ENCODE peak calls at places on chromosomes 4 and X, in ten cellular contexts. One of them, this sample, is unnamed. For H3K36me3, the result is how much of the 10 kb centered on the place peaks cover.

GRCh38 chr4:94757192-94758140 is at the start of gene BMPR1B:
- DNase-seq in IMR-90: peak
- DNase-seq in BJ: no peak
- DNase-seq in esophagus squamous epithelium: no peak
- DNase-seq in lung: no peak
- DNase-seq in testis: peak
- DNase-seq in neural progenitor cell: peak
- DNase-seq in prostate gland: peak
- DNase-seq in upper lobe of left lung: peak
- DNase-seq in cardiac muscle cell: peak
- DNase-seq in this sample: peak

GRCh38 chrX:37405954-37406353 is 56.8 kb downstream of the PRRG1 start:
- DNase-seq in IMR-90: peak
- DNase-seq in prostate gland: no peak
- DNase-seq in upper lobe of left lung: no peak
- DNase-seq in lung: no peak
- DNase-seq in testis: no peak
- DNase-seq in BJ: no peak
- DNase-seq in esophagus squamous epithelium: no peak
- DNase-seq in cardiac muscle cell: peak
- DNase-seq in neural progenitor cell: no peak
- DNase-seq in this sample: no peak

GRCh38 chr4:98946359-98946758 is 17.4 kb upstream of the EIF4E start:
- DNase-seq in esophagus squamous epithelium: no peak
- DNase-seq in neural progenitor cell: no peak
- DNase-seq in IMR-90: no peak
- DNase-seq in prostate gland: no peak
- DNase-seq in cardiac muscle cell: no peak
- DNase-seq in lung: no peak
- DNase-seq in testis: no peak
- DNase-seq in upper lobe of left lung: no peak
- DNase-seq in BJ: no peak
- DNase-seq in this sample: no peak

GRCh38 chrX:37802028-37802427 is 22.2 kb downstream of the CYBB start:
- DNase-seq in esophagus squamous epithelium: no peak
- DNase-seq in cardiac muscle cell: no peak
- DNase-seq in prostate gland: no peak
- DNase-seq in neural progenitor cell: no peak
- DNase-seq in BJ: no peak
- DNase-seq in testis: no peak
- DNase-seq in upper lobe of left lung: no peak
- DNase-seq in lung: no peak
- DNase-seq in IMR-90: no peak
- DNase-seq in this sample: no peak

GRCh38 chrX:16033336-16033735 is 90.0 kb upstream of the GRPR start:
- DNase-seq in IMR-90: peak
- DNase-seq in upper lobe of left lung: no peak
- DNase-seq in cardiac muscle cell: no peak
- DNase-seq in prostate gland: no peak
- DNase-seq in lung: no peak
- DNase-seq in neural progenitor cell: no peak
- DNase-seq in esophagus squamous epithelium: no peak
- DNase-seq in BJ: no peak
- DNase-seq in testis: no peak
- DNase-seq in this sample: no peak

GRCh38 chrX:108225456-108225730 is 133.8 kb downstream of the ATG4A start:
- DNase-seq in testis: no peak
- DNase-seq in lung: no peak
- DNase-seq in prostate gland: no peak
- DNase-seq in IMR-90: no peak
- DNase-seq in upper lobe of left lung: no peak
- DNase-seq in esophagus squamous epithelium: no peak
- DNase-seq in cardiac muscle cell: no peak
- DNase-seq in BJ: no peak
- DNase-seq in neural progenitor cell: no peak
- DNase-seq in this sample: no peak

GRCh38 chr4:119841361-119841760 is 212.8 kb upstream of the PDE5A start:
- DNase-seq in esophagus squamous epithelium: no peak
- DNase-seq in lung: no peak
- DNase-seq in prostate gland: no peak
- DNase-seq in IMR-90: peak
- DNase-seq in upper lobe of left lung: no peak
- DNase-seq in cardiac muscle cell: no peak
- DNase-seq in neural progenitor cell: no peak
- DNase-seq in testis: no peak
- DNase-seq in BJ: no peak
- DNase-seq in this sample: no peak

GRCh38 chr4:78809928-78810835 is 34.0 kb downstream of the BMP2K start:
- DNase-seq in esophagus squamous epithelium: no peak
- DNase-seq in neural progenitor cell: no peak
- DNase-seq in BJ: no peak
- DNase-seq in upper lobe of left lung: no peak
- DNase-seq in IMR-90: no peak
- DNase-seq in lung: no peak
- DNase-seq in prostate gland: no peak
- DNase-seq in testis: no peak
- DNase-seq in cardiac muscle cell: no peak
- DNase-seq in this sample: no peak

GRCh38 chrX:71941145-71941544 is 30.5 kb downstream of the NHSL2 start:
- DNase-seq in neural progenitor cell: no peak
- DNase-seq in prostate gland: no peak
- DNase-seq in esophagus squamous epithelium: no peak
- DNase-seq in testis: no peak
- DNase-seq in upper lobe of left lung: no peak
- DNase-seq in cardiac muscle cell: no peak
- DNase-seq in lung: no peak
- DNase-seq in BJ: no peak
- DNase-seq in IMR-90: peak
- DNase-seq in this sample: no peak

DNA sequence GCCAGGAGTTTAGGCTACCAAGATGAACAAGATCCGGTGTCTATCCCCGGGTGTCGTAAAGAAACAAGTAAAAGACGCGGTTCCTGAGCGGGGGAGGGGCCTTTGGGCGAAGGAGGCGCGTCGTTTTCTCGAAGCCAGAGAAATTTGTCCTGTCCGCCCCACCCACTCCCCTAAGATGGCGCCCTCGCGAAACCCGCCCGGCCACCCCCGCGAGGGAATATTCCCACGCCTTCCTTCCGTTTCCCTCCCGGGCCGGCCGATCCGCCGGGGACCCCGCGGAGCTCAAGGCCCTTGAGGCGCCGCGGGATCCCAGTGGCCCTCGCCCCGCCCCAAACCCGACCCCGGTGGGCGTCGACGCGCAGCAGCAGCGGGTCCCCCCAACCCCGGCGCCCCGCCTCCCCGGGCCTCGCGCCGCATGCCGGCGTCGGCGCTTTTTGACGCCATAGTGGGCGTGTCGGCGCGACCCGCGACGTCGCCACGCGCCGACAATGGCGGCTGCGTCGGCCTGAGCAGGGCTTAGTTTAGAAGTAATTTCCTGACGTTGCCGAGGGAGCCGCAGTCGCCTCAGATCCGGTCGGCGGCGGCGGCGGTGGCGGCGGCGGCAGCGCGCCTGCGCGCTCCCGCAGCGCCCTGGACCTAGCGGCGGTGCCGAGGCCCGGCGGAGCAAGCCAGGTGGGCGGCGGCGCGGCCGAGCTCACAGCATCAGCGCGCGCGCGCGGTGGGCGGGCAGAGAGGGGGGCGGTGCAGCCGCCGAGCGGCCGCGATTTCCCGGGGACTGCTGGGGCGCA is 430 bp upstream of the HTATSF1 start:
- DNase-seq in IMR-90: peak
- DNase-seq in esophagus squamous epithelium: peak
- DNase-seq in neural progenitor cell: peak
- DNase-seq in testis: peak
- DNase-seq in cardiac muscle cell: peak
- DNase-seq in BJ: peak
- DNase-seq in lung: peak
- DNase-seq in prostate gland: peak
- DNase-seq in upper lobe of left lung: peak
- DNase-seq in this sample: peak
- H3K4me3 ChIP-seq in IMR-90: peak
- H3K4me3 ChIP-seq in esophagus squamous epithelium: peak
- H3K4me3 ChIP-seq in neural progenitor cell: peak
- H3K4me3 ChIP-seq in testis: peak
- H3K4me3 ChIP-seq in cardiac muscle cell: peak
- H3K4me3 ChIP-seq in BJ: peak
- H3K4me3 ChIP-seq in lung: peak
- H3K4me3 ChIP-seq in prostate gland: peak
- H3K4me3 ChIP-seq in upper lobe of left lung: peak
- H3K4me3 ChIP-seq in this sample: peak

GRCh38 chrX:295136-295535 is 14.0 kb downstream of the PLCXD1 start:
- DNase-seq in upper lobe of left lung: peak
- DNase-seq in cardiac muscle cell: no peak
- DNase-seq in neural progenitor cell: no peak
- DNase-seq in IMR-90: no peak
- DNase-seq in testis: no peak
- DNase-seq in esophagus squamous epithelium: no peak
- DNase-seq in BJ: no peak
- DNase-seq in prostate gland: no peak
- DNase-seq in lung: no peak
- DNase-seq in this sample: no peak

GRCh38 chrX:292900-293897 is 12.0 kb downstream of the PLCXD1 start:
- DNase-seq in upper lobe of left lung: peak
- DNase-seq in BJ: no peak
- DNase-seq in testis: peak
- DNase-seq in lung: no peak
- DNase-seq in cardiac muscle cell: no peak
- DNase-seq in prostate gland: no peak
- DNase-seq in esophagus squamous epithelium: no peak
- DNase-seq in neural progenitor cell: no peak
- DNase-seq in IMR-90: no peak
- DNase-seq in this sample: no peak

GRCh38 chrX:290476-291166 is 9.4 kb downstream of the PLCXD1 start:
- DNase-seq in cardiac muscle cell: no peak
- DNase-seq in upper lobe of left lung: no peak
- DNase-seq in esophagus squamous epithelium: no peak
- DNase-seq in lung: no peak
- DNase-seq in IMR-90: no peak
- DNase-seq in prostate gland: no peak
- DNase-seq in neural progenitor cell: no peak
- DNase-seq in testis: no peak
- DNase-seq in BJ: no peak
- DNase-seq in this sample: no peak

GRCh38 chrX:288561-288991 is 7.4 kb downstream of the PLCXD1 start:
- DNase-seq in upper lobe of left lung: no peak
- DNase-seq in testis: no peak
- DNase-seq in prostate gland: no peak
- DNase-seq in BJ: no peak
- DNase-seq in cardiac muscle cell: no peak
- DNase-seq in neural progenitor cell: no peak
- DNase-seq in IMR-90: no peak
- DNase-seq in lung: no peak
- DNase-seq in esophagus squamous epithelium: no peak
- DNase-seq in this sample: no peak

DNA sequence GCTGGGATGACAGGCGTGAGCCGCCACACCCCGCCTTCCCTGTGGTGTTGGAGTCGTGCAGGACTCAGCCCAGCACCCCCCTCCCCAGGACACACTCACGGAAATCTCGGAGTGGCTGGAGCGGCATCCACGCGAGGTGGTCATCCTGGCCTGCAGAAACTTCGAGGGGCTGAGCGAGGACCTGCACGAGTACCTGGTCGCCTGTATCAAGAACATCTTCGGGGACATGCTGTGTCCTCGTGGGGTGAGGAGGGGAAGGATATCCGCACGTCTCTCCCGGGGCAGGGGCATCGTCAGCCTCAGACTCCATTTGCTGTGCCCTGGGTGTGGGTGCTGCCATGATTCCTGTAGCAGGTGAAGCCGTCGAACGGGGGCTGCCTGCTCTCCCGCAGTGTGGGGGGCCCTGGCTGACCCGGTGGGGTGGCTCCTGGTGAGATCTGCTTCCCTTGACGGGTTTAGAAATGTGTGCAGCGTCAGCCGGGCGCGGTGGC is 10.3 kb downstream of the PLCXD1 start:
- DNase-seq in upper lobe of left lung: no peak
- DNase-seq in BJ: no peak
- DNase-seq in neural progenitor cell: no peak
- DNase-seq in esophagus squamous epithelium: no peak
- DNase-seq in IMR-90: no peak
- DNase-seq in prostate gland: no peak
- DNase-seq in lung: no peak
- DNase-seq in cardiac muscle cell: no peak
- DNase-seq in testis: no peak
- DNase-seq in this sample: no peak
- H3K36me3 ChIP-seq in upper lobe of left lung: under half
- H3K36me3 ChIP-seq in BJ: under half
- H3K36me3 ChIP-seq in neural progenitor cell: under half
- H3K36me3 ChIP-seq in esophagus squamous epithelium: half or more
- H3K36me3 ChIP-seq in IMR-90: under half
- H3K36me3 ChIP-seq in prostate gland: under half
- H3K36me3 ChIP-seq in lung: under half
- H3K36me3 ChIP-seq in cardiac muscle cell: under half
- H3K36me3 ChIP-seq in testis: under half
- H3K36me3 ChIP-seq in this sample: under half

GRCh38 chrX:17944833-17945497 is 83.9 kb upstream of the RAI2 start:
- DNase-seq in neural progenitor cell: peak
- DNase-seq in IMR-90: no peak
- DNase-seq in cardiac muscle cell: peak
- DNase-seq in testis: peak
- DNase-seq in lung: no peak
- DNase-seq in upper lobe of left lung: no peak
- DNase-seq in esophagus squamous epithelium: no peak
- DNase-seq in prostate gland: peak
- DNase-seq in BJ: no peak
- DNase-seq in this sample: no peak
- TF ChIP-seq CTCF in neural progenitor cell: peak
- TF ChIP-seq CTCF in IMR-90: peak
- TF ChIP-seq CTCF in cardiac muscle cell: peak
- TF ChIP-seq CTCF in testis: peak
- TF ChIP-seq CTCF in lung: peak
- TF ChIP-seq CTCF in upper lobe of left lung: peak
- TF ChIP-seq CTCF in esophagus squamous epithelium: no peak
- TF ChIP-seq CTCF in prostate gland: peak
- TF ChIP-seq CTCF in BJ: peak
- TF ChIP-seq CTCF in this sample: peak

DNA sequence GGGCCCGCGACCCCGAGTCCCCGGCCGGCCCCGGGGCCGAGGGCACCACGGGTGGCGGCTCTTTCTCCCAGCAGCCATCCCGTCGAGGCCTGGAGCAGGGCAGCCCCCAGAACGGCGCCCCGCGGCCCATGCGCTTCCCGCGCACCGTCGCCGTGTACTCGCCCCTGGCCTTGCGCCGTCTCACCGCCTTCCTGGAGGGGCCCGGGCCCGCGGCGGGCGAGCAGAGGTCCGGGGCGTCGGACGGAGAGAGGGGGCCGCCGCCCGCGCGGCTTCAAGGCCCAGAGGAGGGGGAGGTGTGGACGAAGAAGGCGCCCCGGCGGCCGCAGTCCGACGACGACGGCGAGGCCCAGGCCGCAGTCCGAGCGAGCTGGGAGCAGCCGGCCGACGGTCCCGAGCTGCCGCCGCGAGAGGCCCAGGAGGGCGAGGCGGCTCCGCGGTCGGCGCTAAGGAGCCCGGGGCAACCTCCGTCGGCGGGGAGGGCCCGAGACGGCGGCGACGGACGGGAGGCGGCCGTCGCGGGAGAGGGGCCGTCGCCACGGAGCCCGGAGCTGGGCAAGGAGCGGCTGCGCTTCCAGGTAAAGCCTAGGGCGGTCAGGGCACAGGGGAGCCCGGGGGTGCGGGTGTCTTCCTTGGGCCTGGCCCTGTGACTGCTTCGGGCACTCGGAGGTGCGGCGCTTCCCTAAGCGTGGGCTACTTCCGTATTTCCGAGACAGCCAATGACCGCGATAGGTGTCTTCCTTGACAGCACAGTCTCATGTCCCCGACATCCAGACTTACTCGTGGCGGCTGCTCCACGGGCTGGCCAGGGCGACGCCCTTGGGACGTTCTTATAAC is 845 bp downstream of the ZAR1 start:
- DNase-seq in testis: peak
- DNase-seq in esophagus squamous epithelium: no peak
- DNase-seq in lung: no peak
- DNase-seq in prostate gland: no peak
- DNase-seq in cardiac muscle cell: no peak
- DNase-seq in upper lobe of left lung: peak
- DNase-seq in IMR-90: no peak
- DNase-seq in neural progenitor cell: peak
- DNase-seq in BJ: no peak
- DNase-seq in this sample: no peak
- H3K4me3 ChIP-seq in testis: peak
- H3K4me3 ChIP-seq in esophagus squamous epithelium: peak
- H3K4me3 ChIP-seq in lung: no peak
- H3K4me3 ChIP-seq in prostate gland: peak
- H3K4me3 ChIP-seq in cardiac muscle cell: peak
- H3K4me3 ChIP-seq in upper lobe of left lung: peak
- H3K4me3 ChIP-seq in IMR-90: no peak
- H3K4me3 ChIP-seq in neural progenitor cell: no peak
- H3K4me3 ChIP-seq in BJ: no peak
- H3K4me3 ChIP-seq in this sample: no peak